ENCODE peak calls at places on chromosome 21, in five cellular contexts. K is dorsolateral prefrontal cortex, E is kidney, C is colonic mucosa, P is psoas muscle. J is an unnamed sample.

GRCh38 chr21:33198346-33199135 is 31.2 kb upstream of the IFNAR2 start:
- DNase-seq in K (no peak), P (peak; percentile 58), C (no peak), E (no peak), J (no peak)

GRCh38 chr21:31334648-31335121 is 9.4 kb downstream of the TIAM1 start:
- DNase-seq in K (no peak), P (no peak), C (no peak), E (no peak), J (no peak)

GRCh38 chr21:46191257-46191685 is 7.0 kb upstream of the SPATC1L start:
- DNase-seq in C (peak; percentile 18), K (peak; percentile 47), P (peak; percentile 71), E (peak; percentile 69), J (peak; percentile 25)

GRCh38 chr21:22927469-22927868 is 1929.3 kb downstream of the NCAM2 start:
- DNase-seq in C (no peak), K (no peak), E (no peak), P (no peak), J (no peak)

GRCh38 chr21:30831194-30831765 is 1.7 kb upstream of the KRTAP7-1 start:
- DNase-seq in C (peak; percentile 22), E (no peak), P (no peak), K (no peak), J (no peak)

GRCh38 chr21:45002381-45003204 is 62.8 kb downstream of the SLX9 start:
- DNase-seq in C (no peak), E (peak; percentile 66), P (peak; percentile 51), K (no peak), J (peak; percentile 13)

GRCh38 chr21:18403685-18404084 is at the start of gene TMPRSS15:
- DNase-seq in P (no peak), E (no peak), C (no peak), K (no peak), J (no peak)

GRCh38 chr21:16908087-16908486 is 604.8 kb upstream of the CXADR start:
- DNase-seq in E (no peak), C (no peak), P (no peak), K (no peak), J (peak; percentile 55)

GRCh38 chr21:37220433-37220980 is 46.6 kb downstream of the VPS26C start:
- DNase-seq in E (no peak), P (no peak), C (no peak), K (no peak), J (no peak)

GRCh38 chr21:44932366-44933181 is 7.3 kb upstream of the SLX9 start:
- DNase-seq in C (no peak), K (no peak), E (peak; percentile 86), P (peak; percentile 70), J (no peak)

GRCh38 chr21:38985423-38986378 is 180.0 kb downstream of the ETS2 start:
- DNase-seq in K (peak; percentile 66), P (peak; percentile 78), C (peak; percentile 48), E (peak; percentile 91), J (peak; percentile 74)

GRCh38 chr21:16514316-16514715 is 784.5 kb downstream of the USP25 start:
- DNase-seq in C (no peak), K (no peak), E (no peak), P (no peak), J (no peak)

GRCh38 chr21:31688603-31689368 is 29.3 kb downstream of the SOD1 start:
- DNase-seq in P (no peak), C (no peak), E (no peak), K (no peak), J (no peak)

GRCh38 chr21:36034211-36034913 is 26.0 kb downstream of the SETD4 start:
- DNase-seq in C (no peak), K (no peak), P (no peak), E (no peak), J (no peak)

GRCh38 chr21:36038701-36039497 is 21.4 kb downstream of the SETD4 start:
- DNase-seq in E (no peak), P (no peak), K (no peak), C (no peak), J (no peak)

GRCh38 chr21:36032647-36033406 is 27.5 kb downstream of the SETD4 start:
- DNase-seq in K (no peak), P (no peak), C (no peak), E (no peak), J (no peak)

GRCh38 chr21:36039861-36040260 is 20.5 kb downstream of the SETD4 start:
- DNase-seq in C (no peak), E (no peak), K (no peak), P (no peak), J (no peak)

GRCh38 chr21:36035381-36035791 is 24.9 kb downstream of the SETD4 start:
- DNase-seq in K (no peak), P (no peak), E (no peak), C (no peak), J (no peak)
- TF ChIP-seq CTCF in K (no peak), P (no peak), E (peak; percentile 14), C (no peak), J (no peak)

GRCh38 chr21:27480841-27481261 is 514.0 kb upstream of the ADAMTS5 start:
- DNase-seq in C (no peak), P (no peak), E (no peak), K (no peak), J (no peak)
- H3K27ac ChIP-seq in C (no peak overlapping the region), P (no peak overlapping the region), E (no peak overlapping the region), K (no peak overlapping the region), J (no peak overlapping the region)

GRCh38 chr21:41359289-41359688 is 2.5 kb upstream of the MX2 start:
- DNase-seq in C (no peak), E (peak; percentile 48), P (no peak), K (no peak), J (no peak)

GRCh38 chr21:41358193-41359166 is 3.3 kb upstream of the MX2 start:
- DNase-seq in E (peak; percentile 39), P (no peak), K (no peak), C (no peak), J (no peak)

GRCh38 chr21:41361786-41362604 is at the start of gene MX2:
- DNase-seq in P (peak; percentile 87), K (no peak), C (peak; percentile 61), E (peak; percentile 73), J (peak; percentile 57)

GRCh38 chr21:41361053-41361785 is 608 bp upstream of the MX2 start:
- DNase-seq in E (peak; percentile 51), C (no peak), K (no peak), P (no peak), J (no peak)

GRCh38 chr21:41360072-41360821 is 1.6 kb upstream of the MX2 start:
- DNase-seq in P (peak; percentile 77), C (peak; percentile 65), E (peak; percentile 83), K (no peak), J (peak; percentile 49)
- TF ChIP-seq CTCF in P (no peak), C (no peak), E (peak; percentile 9), K (no peak), J (no peak)

GRCh38 chr21:43198376-43198775 is 29.6 kb downstream of the CRYAA start:
- DNase-seq in E (no peak), C (no peak), K (no peak), P (no peak), J (no peak)
- H3K27ac ChIP-seq in E (no peak overlapping the region), C (no peak overlapping the region), K (no peak overlapping the region), P (no peak overlapping the region), J (no peak overlapping the region)

DNA sequence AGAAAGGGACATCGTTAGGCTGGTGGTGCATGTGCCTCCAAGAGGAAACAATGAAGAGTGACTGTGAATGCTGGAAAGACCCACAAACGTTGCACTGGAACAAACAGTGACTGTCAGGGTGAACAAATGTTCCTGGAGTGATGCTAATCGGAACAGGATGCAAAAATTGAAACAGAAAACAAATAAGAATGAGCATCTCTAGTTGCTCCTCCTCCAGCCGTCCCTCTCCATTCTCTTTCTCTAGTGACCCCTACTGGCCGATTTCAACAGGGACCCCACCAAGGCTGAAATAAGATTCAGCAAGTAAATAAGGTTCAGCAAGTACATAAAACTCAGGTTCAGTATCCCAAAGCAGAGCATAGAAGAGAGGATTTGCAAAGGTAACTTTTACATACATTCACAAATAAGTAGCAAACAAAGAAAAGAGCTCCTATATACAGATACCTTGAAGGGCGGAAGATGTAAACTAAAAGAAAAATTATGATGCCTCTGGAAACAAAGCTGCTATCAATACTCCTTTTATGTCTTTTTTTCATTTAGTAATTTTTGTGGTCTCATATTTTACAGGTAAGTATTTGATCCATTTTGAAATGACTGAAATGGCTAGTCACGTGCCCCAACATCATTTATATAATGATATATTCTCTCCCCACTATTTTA is 836.1 kb upstream of the ADAMTS5 start:
- DNase-seq in K (peak; percentile 43), P (no peak), C (peak; percentile 53), E (no peak), J (peak; percentile 29)
- TF ChIP-seq CTCF in K (peak; percentile 60), P (peak; percentile 47), C (peak; percentile 49), E (peak; percentile 70), J (no peak)

J was measured in uterus.